ENCODE peak calls at places on chromosomes 2 and 18, in ten cellular contexts. O, E, T, G, S, R, K, D, F and Z are unnamed samples.
A peak's percentile ranks its signal among the peaks of the same experiment; 100 is the strongest.

GRCh38 chr18:25563816-25564370 is 211.9 kb upstream of the ZNF521 start:
- DNase-seq in E (no peak), D (no peak), S (no peak), O (no peak), G (no peak), K (no peak), F (no peak), T (no peak), R (no peak), Z (no peak)

GRCh38 chr2:63343397-63344109 is 244.7 kb downstream of the WDPCP start:
- DNase-seq in T (no peak), E (no peak), F (no peak), K (no peak), R (no peak), S (no peak), G (no peak), O (no peak), D (no peak), Z (no peak)

GRCh38 chr18:50716902-50717301 is 102.9 kb downstream of the MRO start:
- DNase-seq in K (no peak), T (no peak), E (no peak), S (no peak), R (no peak), G (no peak), F (peak; percentile 49), D (no peak), O (no peak), Z (no peak)

GRCh38 chr2:228654707-228655106 is 473.2 kb upstream of the SPHKAP start:
- DNase-seq in T (no peak), S (no peak), K (no peak), D (no peak), R (no peak), F (no peak), G (no peak), O (no peak), E (no peak), Z (no peak)

GRCh38 chr2:10536569-10537133 is 88.5 kb upstream of the ODC1 start:
- DNase-seq in K (no peak), R (no peak), T (peak; percentile 67), O (no peak), E (no peak), D (no peak), G (no peak), S (no peak), F (peak; percentile 41), Z (peak; percentile 27)

GRCh38 chr2:212580117-212580516 is 41.5 kb upstream of the ERBB4 start:
- DNase-seq in K (no peak), R (no peak), O (no peak), F (no peak), T (no peak), G (no peak), S (no peak), D (no peak), E (no peak), Z (no peak)

GRCh38 chr2:53234548-53234903 is 533.1 kb upstream of the CHAC2 start:
- DNase-seq in K (peak; percentile 5), F (no peak), E (no peak), O (peak; percentile 79), G (peak; percentile 6), T (peak; percentile 75), R (no peak), S (no peak), D (no peak), Z (no peak)

GRCh38 chr2:96470636-96471035 is 34.5 kb downstream of the NEURL3 start:
- DNase-seq in F (peak; percentile 78), O (peak; percentile 87), T (peak; percentile 85), E (no peak), G (peak; percentile 18), D (peak; percentile 70), S (peak; percentile 13), K (no peak), R (peak; percentile 96), Z (peak; percentile 87)

GRCh38 chr18:62328775-62329525 is 3.8 kb downstream of the TNFRSF11A start:
- DNase-seq in T (no peak), S (no peak), G (no peak), E (no peak), D (no peak), K (no peak), R (peak; percentile 41), F (no peak), O (no peak), Z (no peak)

GRCh38 chr18:62332437-62332816 is 7.3 kb downstream of the TNFRSF11A start:
- DNase-seq in D (no peak), O (no peak), S (no peak), E (no peak), K (no peak), T (no peak), F (no peak), G (no peak), R (no peak), Z (no peak)

GRCh38 chr18:62327977-62328376 is 2.9 kb downstream of the TNFRSF11A start:
- DNase-seq in F (no peak), T (peak; percentile 83), O (no peak), R (no peak), D (no peak), E (no peak), S (no peak), K (no peak), G (no peak), Z (no peak)

GRCh38 chr18:62331581-62332436 is 6.7 kb downstream of the TNFRSF11A start:
- DNase-seq in K (peak; percentile 76), O (no peak), S (no peak), T (no peak), E (no peak), F (peak; percentile 86), D (peak; percentile 33), R (peak; percentile 30), G (peak; percentile 81), Z (no peak)

DNA sequence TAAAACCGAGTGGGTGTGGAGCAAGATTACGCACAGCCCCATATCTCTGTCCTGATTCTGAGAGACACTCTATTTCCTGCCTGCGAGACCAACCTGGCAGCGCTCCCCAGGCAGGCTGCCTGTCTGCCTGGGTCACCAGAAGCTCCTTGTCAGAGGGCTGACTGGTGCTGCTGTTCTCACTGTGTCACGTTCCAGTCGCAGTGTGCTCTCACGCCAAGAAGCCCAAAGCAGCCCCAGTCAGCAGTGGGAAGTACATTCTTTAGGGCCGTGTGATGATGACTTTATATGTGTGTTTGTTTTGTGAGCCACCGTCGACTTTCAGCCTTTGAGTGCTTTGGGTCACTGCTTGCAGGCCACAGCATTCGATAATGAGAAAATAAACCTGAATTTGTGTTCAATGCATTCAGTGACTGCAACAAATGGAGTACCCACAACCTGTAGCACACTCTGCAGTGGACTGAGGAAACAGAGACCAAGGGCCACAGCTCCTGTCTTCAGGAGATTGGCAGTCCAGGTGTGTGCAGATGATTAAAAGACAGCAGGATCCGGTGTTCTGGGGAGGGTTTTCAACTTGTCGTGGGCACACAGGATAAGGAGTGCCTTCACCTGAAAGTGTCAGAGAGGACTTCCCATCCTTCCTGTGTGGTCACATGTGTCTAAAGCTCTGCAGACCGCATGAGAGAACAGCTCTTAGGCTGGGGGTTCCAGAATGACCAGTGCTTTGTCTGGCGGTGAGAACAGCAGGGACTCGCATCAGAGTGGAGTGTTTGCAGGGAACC is 4.8 kb downstream of the TNFRSF11A start:
- DNase-seq in D (peak; percentile 65), F (peak; percentile 89), S (no peak), K (peak; percentile 78), E (no peak), G (peak; percentile 83), O (peak; percentile 21), R (peak; percentile 46), T (peak; percentile 58), Z (no peak)
- H3K4me1 ChIP-seq in D (peaks cover 65% of the 10 kb centered on the region), F (peaks cover 47% of the 10 kb centered on the region), S (peaks cover 26% of the 10 kb centered on the region), K (peaks cover 35% of the 10 kb centered on the region), E (peaks cover 19% of the 10 kb centered on the region), G (peaks cover 15% of the 10 kb centered on the region), O (peaks cover 37% of the 10 kb centered on the region), R (peaks cover 15% of the 10 kb centered on the region), T (peaks cover 26% of the 10 kb centered on the region), Z (peaks cover 10% of the 10 kb centered on the region)

DNA sequence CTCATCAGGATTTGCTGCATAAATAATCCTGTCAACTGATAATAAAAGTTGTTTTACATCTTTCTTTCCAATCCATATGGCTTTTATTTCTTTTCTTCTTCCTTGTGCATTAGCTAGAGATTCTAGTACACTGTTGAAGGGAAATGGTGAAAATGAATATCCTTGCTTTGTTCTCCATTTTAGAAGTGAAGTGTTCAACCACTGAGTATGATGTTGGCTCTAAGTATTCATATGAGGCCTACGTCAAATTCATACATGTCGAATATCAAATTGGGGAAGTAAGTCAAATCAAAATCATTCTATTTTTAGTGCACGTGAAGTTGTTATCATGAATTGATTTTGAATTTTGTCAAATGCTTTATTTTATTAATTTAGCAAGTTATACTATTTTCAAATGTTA is 7.8 kb upstream of the ACKR3 start:
- DNase-seq in S (no peak), O (no peak), R (no peak), K (no peak), T (no peak), F (no peak), E (no peak), G (no peak), D (no peak), Z (no peak)
- H3K4me1 ChIP-seq in S (peaks cover 3% of the 10 kb centered on the region), O (peaks cover 7% of the 10 kb centered on the region), R (peaks cover 2% of the 10 kb centered on the region), K (no peaks in the 10 kb centered on the region), T (no peaks in the 10 kb centered on the region), F (no peaks in the 10 kb centered on the region), E (peaks cover under 1% of the 10 kb centered on the region), G (no peaks in the 10 kb centered on the region), D (peaks cover 9% of the 10 kb centered on the region), Z (no peaks in the 10 kb centered on the region)

GRCh38 chr2:127638361-127639110 is 7.4 kb upstream of the GPR17 start:
- DNase-seq in O (peak; percentile 72), G (no peak), T (peak; percentile 93), K (no peak), R (peak; percentile 83), D (peak; percentile 32), S (no peak), F (no peak), E (no peak), Z (no peak)

GRCh38 chr2:127641846-127642510 is 4.0 kb upstream of the GPR17 start:
- DNase-seq in G (no peak), T (no peak), D (no peak), O (no peak), S (no peak), K (no peak), E (no peak), R (no peak), F (no peak), Z (no peak)

GRCh38 chr2:127641133-127641532 is 4.8 kb upstream of the GPR17 start:
- DNase-seq in D (no peak), K (no peak), E (no peak), T (no peak), O (no peak), F (no peak), G (no peak), S (no peak), R (no peak), Z (no peak)

GRCh38 chr2:127639111-127639474 is 6.9 kb upstream of the GPR17 start:
- DNase-seq in K (no peak), D (no peak), R (no peak), S (no peak), G (no peak), T (no peak), F (no peak), E (no peak), O (no peak), Z (no peak)

DNA sequence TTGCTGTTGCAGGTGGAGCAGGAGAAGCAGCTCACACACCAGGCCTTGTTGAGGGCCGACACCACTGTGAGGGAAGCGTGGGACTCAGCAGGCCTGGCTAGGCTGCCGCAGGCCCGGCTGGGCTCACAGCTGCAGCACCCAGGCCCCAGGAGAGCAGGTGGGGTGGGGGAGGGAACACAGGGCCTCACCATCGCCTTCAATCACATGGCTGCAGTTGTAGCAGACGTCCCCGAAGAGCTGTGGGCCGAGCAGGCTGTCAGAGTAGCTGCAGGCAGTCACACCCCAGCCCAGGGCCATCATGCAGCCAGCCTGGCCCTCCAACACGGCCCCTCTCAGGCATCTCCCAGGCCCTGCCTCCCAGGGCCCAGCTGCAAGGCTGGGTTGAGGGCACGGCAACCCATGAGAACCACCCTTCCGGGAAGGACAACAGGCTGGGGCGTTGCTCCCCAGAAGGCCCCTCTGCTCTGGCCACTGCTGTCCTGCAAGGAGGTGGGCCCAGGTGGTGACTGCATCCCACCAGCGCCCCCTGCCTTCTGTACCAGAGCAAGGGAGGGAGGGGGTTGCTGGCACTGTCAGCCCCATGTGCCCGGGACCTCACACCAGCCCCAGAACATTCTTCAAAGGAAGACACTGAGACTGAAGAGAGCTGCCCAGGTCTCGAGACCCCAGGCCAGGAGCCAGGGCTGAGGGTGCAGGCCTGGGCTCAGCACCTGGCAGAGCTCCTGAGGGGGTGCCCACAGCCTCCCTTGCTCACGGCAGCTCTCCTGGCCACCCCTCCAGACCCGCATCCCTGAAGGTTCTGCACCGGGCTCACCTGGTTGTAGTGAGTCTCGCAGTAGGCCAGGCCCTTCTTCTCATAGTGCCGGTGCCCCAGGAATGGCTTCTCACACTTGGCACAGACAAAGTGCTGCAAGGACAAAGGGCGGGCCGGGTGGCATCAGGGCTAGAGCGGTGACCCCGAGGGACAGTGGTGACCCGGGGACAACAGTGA is 5.6 kb upstream of the GPR17 start:
- DNase-seq in G (no peak), R (peak; percentile 75), O (peak; percentile 65), T (peak; percentile 41), D (no peak), S (no peak), E (no peak), K (no peak), F (no peak), Z (no peak)
- H3K4me1 ChIP-seq in G (peaks cover 9% of the 10 kb centered on the region), R (peaks cover 8% of the 10 kb centered on the region), O (peaks cover 10% of the 10 kb centered on the region), T (peaks cover 11% of the 10 kb centered on the region), D (peaks cover 68% of the 10 kb centered on the region), S (peaks cover 15% of the 10 kb centered on the region), E (peaks cover 23% of the 10 kb centered on the region), K (peaks cover 14% of the 10 kb centered on the region), F (peaks cover 11% of the 10 kb centered on the region), Z (no peaks in the 10 kb centered on the region)

GRCh38 chr2:20618886-20619521 is 31.9 kb downstream of the HS1BP3 start:
- DNase-seq in O (no peak), E (no peak), T (no peak), S (no peak), R (no peak), D (peak; percentile 24), G (no peak), F (peak; percentile 80), K (no peak), Z (peak; percentile 82)
- H3K4me1 ChIP-seq in O (peaks cover 8% of the 10 kb centered on the region), E (peaks cover 76% of the 10 kb centered on the region), T (peaks cover 2% of the 10 kb centered on the region), S (peaks cover 26% of the 10 kb centered on the region), R (peaks cover 19% of the 10 kb centered on the region), D (peaks cover 70% of the 10 kb centered on the region), G (peaks cover 28% of the 10 kb centered on the region), F (peaks cover 30% of the 10 kb centered on the region), K (peaks cover 24% of the 10 kb centered on the region), Z (peaks cover 62% of the 10 kb centered on the region)